ENCODE peak calls at places on chromosomes 12 and 14, in six cellular contexts. X, C, B, D, I and S are unnamed samples.

GRCh38 chr12:48441122-48441521 is 31.2 kb upstream of the ANP32D start:
- DNase-seq in X (no peak), C (no peak), B (no peak), D (no peak), I (no peak), S (no peak)

GRCh38 chr12:15227004-15227679 is 5.9 kb upstream of the RERG start:
- DNase-seq in X (peak; percentile 43), C (peak; percentile 35), B (peak; percentile 78), D (peak; percentile 61), I (peak; percentile 65), S (peak; percentile 47)

GRCh38 chr12:70393787-70394519 is 27.9 kb downstream of the KCNMB4 start:
- DNase-seq in X (no peak), C (no peak), B (peak; percentile 71), D (no peak), I (peak; percentile 29), S (peak; percentile 82)

GRCh38 chr12:76135456-76135855 is 51.0 kb upstream of the NAP1L1 start:
- DNase-seq in X (no peak), C (no peak), B (no peak), D (no peak), I (no peak), S (no peak)

GRCh38 chr14:75298187-75298985 is 19.8 kb downstream of the FOS start:
- DNase-seq in X (no peak), C (peak; percentile 61), B (peak; percentile 25), D (no peak), I (no peak), S (no peak)

GRCh38 chr12:92162079-92162478 is 16.4 kb upstream of the BTG1 start:
- DNase-seq in X (no peak), C (no peak), B (peak; percentile 10), D (no peak), I (no peak), S (no peak)

GRCh38 chr14:79758985-79759384 is 452.3 kb downstream of the DIO2 start:
- DNase-seq in X (no peak), C (no peak), B (no peak), D (no peak), I (no peak), S (no peak)

GRCh38 chr12:47216150-47216677 is 136.5 kb upstream of the AMIGO2 start:
- DNase-seq in X (no peak), C (peak; percentile 24), B (no peak), D (no peak), I (no peak), S (no peak)

GRCh38 chr14:103563089-103563620 is 395 bp downstream of the COA8 start:
- DNase-seq in X (no peak), C (no peak), B (no peak), D (no peak), I (no peak), S (no peak)

GRCh38 chr14:103155826-103156394 is 32.6 kb downstream of the TNFAIP2 start:
- DNase-seq in X (no peak), C (no peak), B (no peak), D (no peak), I (no peak), S (no peak)

GRCh38 chr12:79441534-79441933 is 249.2 kb downstream of the PAWR start:
- DNase-seq in X (no peak), C (no peak), B (no peak), D (no peak), I (no peak), S (no peak)
- TF ChIP-seq CTCF in X (no peak), C (no peak), B (no peak), D (no peak), I (no peak), S (no peak)

DNA sequence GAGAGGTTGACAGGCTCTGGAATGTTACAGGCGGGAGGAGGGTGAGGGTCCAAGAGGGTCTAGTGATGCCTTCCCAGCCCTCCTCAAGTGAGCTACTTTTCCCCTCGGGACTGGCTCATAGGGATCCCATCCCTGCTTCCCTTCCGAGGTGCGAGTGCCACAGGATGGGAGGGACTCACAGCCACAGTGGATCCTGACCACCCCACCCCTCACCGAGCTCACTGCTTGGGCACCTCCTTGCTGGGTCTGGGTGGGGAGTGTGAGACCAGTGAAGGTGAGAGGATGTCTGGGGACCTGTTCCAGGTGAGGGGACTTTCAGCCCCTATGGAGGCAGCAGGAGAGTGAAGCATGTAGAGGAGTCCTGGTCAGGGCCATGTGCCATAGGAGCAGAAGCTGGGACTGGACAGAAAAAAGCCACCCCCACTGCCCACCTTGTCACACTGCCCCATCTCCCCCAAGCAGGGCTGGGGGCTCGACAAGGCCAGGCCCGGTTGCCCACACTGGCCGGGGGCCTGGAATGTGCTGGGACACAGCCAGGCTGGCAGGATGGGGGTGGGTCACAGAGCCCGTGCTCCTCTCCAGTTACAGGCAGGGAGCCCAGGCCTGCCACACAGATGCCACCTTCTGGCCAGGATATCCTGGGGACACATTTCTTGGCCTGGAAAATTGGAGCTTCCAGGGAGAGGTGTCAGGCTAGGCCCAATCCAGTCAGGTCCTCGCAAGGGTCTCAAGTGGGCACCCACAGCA is 1.7 kb upstream of the TNS2 start:
- DNase-seq in X (peak; percentile 86), C (peak; percentile 81), B (peak; percentile 72), D (peak; percentile 84), I (no peak), S (no peak)
- TF ChIP-seq CTCF in X (no peak), C (no peak), B (no peak), D (peak; percentile 57), I (no peak), S (peak; percentile 49)

GRCh38 chr12:130458341-130458740 is 120.7 kb downstream of the PIWIL1 start:
- DNase-seq in X (no peak), C (no peak), B (no peak), D (no peak), I (no peak), S (no peak)
- TF ChIP-seq CTCF in X (no peak), C (no peak), B (no peak), D (no peak), I (no peak), S (no peak)

GRCh38 chr14:52272375-52272774 is 4.9 kb downstream of the PTGDR start:
- DNase-seq in X (no peak), C (no peak), B (peak; percentile 74), D (peak; percentile 33), I (peak; percentile 14), S (peak; percentile 39)
- TF ChIP-seq CTCF in X (no peak), C (peak; percentile 22), B (peak; percentile 31), D (peak; percentile 35), I (peak; percentile 32), S (peak; percentile 72)

DNA sequence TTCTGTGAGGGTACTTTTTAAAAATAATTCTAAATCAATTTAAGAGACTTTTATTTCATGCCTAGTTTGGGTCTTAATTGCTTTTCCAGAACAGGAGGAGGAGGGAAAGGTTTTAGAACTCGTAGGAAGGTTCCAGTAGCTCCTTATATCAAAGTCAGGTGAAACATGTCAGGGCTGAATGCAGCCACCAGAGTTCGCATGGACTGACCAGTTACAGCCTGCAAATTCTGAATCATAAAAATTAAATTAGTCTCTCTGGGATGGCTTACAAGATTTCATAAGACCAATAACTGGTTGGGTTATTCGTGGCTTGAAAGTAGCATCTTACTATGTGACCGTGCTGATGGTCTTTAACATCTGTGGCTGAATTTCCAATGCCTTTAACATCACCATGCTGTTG is 410 bp downstream of the BDKRB1 start:
- DNase-seq in X (no peak), C (no peak), B (peak; percentile 54), D (no peak), I (no peak), S (peak; percentile 72)
- TF ChIP-seq CTCF in X (no peak), C (no peak), B (no peak), D (no peak), I (no peak), S (peak; percentile 69)